ENCODE peak calls at places on chromosomes 7 and 10, in nine cellular contexts. X, I, Q, E, P, R, B, Z and K are unnamed samples.
A peak's percentile ranks its signal among the peaks of the same experiment; 100 is the strongest.

GRCh38 chr7:107660381-107661080 is at the start of gene SLC26A4:
- DNase-seq in P (no peak), R (no peak), B (no peak), I (no peak), X (peak; percentile 82), Q (peak; percentile 55), Z (no peak), E (peak; percentile 73), K (no peak)

GRCh38 chr7:27661776-27662489 is 750 bp downstream of the HIBADH start:
- DNase-seq in B (peak; percentile 8), R (peak; percentile 9), P (peak; percentile 43), E (peak; percentile 3), Q (no peak), Z (peak; percentile 37), I (no peak), X (no peak), K (peak; percentile 7)

GRCh38 chr7:140899883-140900282 is 24.8 kb downstream of the BRAF start:
- DNase-seq in R (no peak), Z (peak; percentile 72), B (no peak), P (no peak), X (peak; percentile 48), Q (peak; percentile 62), I (no peak), E (no peak), K (no peak)

GRCh38 chr10:102485093-102485785 is 17.3 kb downstream of the ACTR1A start:
- DNase-seq in Q (no peak), B (no peak), X (no peak), Z (peak; percentile 10), P (no peak), I (no peak), R (no peak), E (no peak), K (no peak)

GRCh38 chr7:158362001-158362400 is 225.6 kb downstream of the PTPRN2 start:
- DNase-seq in B (no peak), R (no peak), P (no peak), Q (no peak), I (no peak), X (no peak), E (no peak), Z (no peak), K (no peak)

GRCh38 chr7:142516038-142516501 is 233.2 kb upstream of the PRSS1 start:
- DNase-seq in Q (peak; percentile 80), Z (peak; percentile 77), I (no peak), X (peak; percentile 77), R (no peak), B (peak; percentile 22), P (peak; percentile 79), E (peak; percentile 23), K (no peak)

GRCh38 chr7:114530074-114530611 is 115.5 kb downstream of the FOXP2 start:
- DNase-seq in P (no peak), B (no peak), Q (no peak), E (no peak), I (no peak), R (no peak), X (no peak), Z (no peak), K (no peak)

GRCh38 chr7:94043299-94043698 is 39.1 kb upstream of the BET1 start:
- DNase-seq in Z (no peak), B (no peak), P (peak; percentile 91), Q (no peak), X (no peak), I (no peak), R (no peak), E (no peak), K (no peak)

GRCh38 chr7:15921576-15921975 is 235.1 kb upstream of the MEOX2 start:
- DNase-seq in B (no peak), P (peak; percentile 66), I (no peak), X (no peak), R (no peak), Z (no peak), E (no peak), Q (no peak), K (no peak)

GRCh38 chr10:29443745-29444523 is 155.1 kb downstream of the LYZL1 start:
- DNase-seq in Z (no peak), P (peak; percentile 52), X (no peak), I (no peak), B (no peak), E (no peak), R (peak; percentile 39), Q (peak; percentile 18), K (no peak)

GRCh38 chr10:78165617-78166016 is 132.0 kb downstream of the RPS24 start:
- DNase-seq in R (peak; percentile 75), Z (no peak), X (no peak), Q (peak; percentile 69), P (no peak), I (no peak), B (no peak), E (no peak), K (no peak)

GRCh38 chr7:79782906-79783305 is 329.4 kb upstream of the MAGI2 start:
- DNase-seq in P (no peak), X (no peak), I (no peak), E (no peak), Q (no peak), R (no peak), B (no peak), Z (no peak), K (no peak)

GRCh38 chr10:3893904-3894563 is 109.0 kb upstream of the KLF6 start:
- DNase-seq in I (no peak), Q (peak; percentile 60), Z (no peak), X (no peak), R (no peak), P (no peak), E (no peak), B (no peak), K (no peak)

GRCh38 chr10:124641282-124642075 is 102.7 kb downstream of the FAM53B start:
- DNase-seq in R (no peak), Q (no peak), Z (no peak), B (peak; percentile 57), E (peak; percentile 64), P (peak; percentile 58), I (no peak), X (peak; percentile 64), K (peak; percentile 38)

GRCh38 chr7:124550036-124550435 is 215.6 kb downstream of the GPR37 start:
- DNase-seq in E (no peak), R (no peak), I (no peak), X (no peak), P (no peak), B (no peak), Z (no peak), Q (peak; percentile 21), K (no peak)

GRCh38 chr10:8873310-8873709 is 818.8 kb downstream of the GATA3 start:
- DNase-seq in I (no peak), Z (peak; percentile 4), R (no peak), X (no peak), P (no peak), Q (peak; percentile 6), E (no peak), B (no peak), K (no peak)

GRCh38 chr7:105878746-105879605 is 2.6 kb upstream of the ATXN7L1 start:
- DNase-seq in X (no peak), R (no peak), E (no peak), B (no peak), P (no peak), Q (no peak), Z (no peak), I (no peak), K (no peak)

GRCh38 chr7:100691676-100692577 is 2.1 kb downstream of the GIGYF1 start:
- DNase-seq in P (peak; percentile 78), Q (peak; percentile 92), R (peak; percentile 17), B (peak; percentile 78), Z (peak; percentile 84), E (peak; percentile 83), I (peak; percentile 32), X (peak; percentile 95), K (peak; percentile 77)